ENCODE peak calls at places on chromosomes 13 and 19, in seven cellular contexts. One of them, this sample, is unnamed.

GRCh38 chr19:11987405-11988231 is 22.8 kb downstream of the ZNF763 start:
- DNase-seq in tibial artery: peak
- DNase-seq in heart right ventricle: peak
- DNase-seq in aorta: peak
- DNase-seq in coronary artery: peak
- DNase-seq in left ventricle myocardium inferior: peak
- DNase-seq in OCI-LY7: peak
- DNase-seq in this sample: peak

GRCh38 chr13:101144808-101145419 is 271.4 kb downstream of the NALCN start:
- DNase-seq in tibial artery: no peak
- DNase-seq in heart right ventricle: no peak
- DNase-seq in aorta: no peak
- DNase-seq in coronary artery: no peak
- DNase-seq in left ventricle myocardium inferior: no peak
- DNase-seq in OCI-LY7: peak
- DNase-seq in this sample: no peak

GRCh38 chr19:35549174-35549788 is 3.9 kb downstream of the TMEM147 start:
- DNase-seq in tibial artery: no peak
- DNase-seq in heart right ventricle: peak
- DNase-seq in aorta: no peak
- DNase-seq in coronary artery: no peak
- DNase-seq in left ventricle myocardium inferior: no peak
- DNase-seq in OCI-LY7: peak
- DNase-seq in this sample: peak

GRCh38 chr19:29690842-29691241 is 24.2 kb downstream of the C19orf12 start:
- DNase-seq in tibial artery: no peak
- DNase-seq in heart right ventricle: no peak
- DNase-seq in aorta: no peak
- DNase-seq in coronary artery: no peak
- DNase-seq in left ventricle myocardium inferior: no peak
- DNase-seq in OCI-LY7: peak
- DNase-seq in this sample: no peak

GRCh38 chr13:68066879-68067513 is 836.9 kb upstream of the PCDH9 start:
- DNase-seq in tibial artery: no peak
- DNase-seq in heart right ventricle: no peak
- DNase-seq in aorta: no peak
- DNase-seq in coronary artery: no peak
- DNase-seq in left ventricle myocardium inferior: no peak
- DNase-seq in OCI-LY7: no peak
- DNase-seq in this sample: no peak

GRCh38 chr13:33053397-33054066 is 37.3 kb downstream of the KL start:
- DNase-seq in tibial artery: no peak
- DNase-seq in heart right ventricle: no peak
- DNase-seq in aorta: no peak
- DNase-seq in coronary artery: no peak
- DNase-seq in left ventricle myocardium inferior: no peak
- DNase-seq in OCI-LY7: no peak
- DNase-seq in this sample: no peak

GRCh38 chr19:32017341-32017948 is 328.0 kb upstream of the ZNF507 start:
- DNase-seq in tibial artery: no peak
- DNase-seq in heart right ventricle: no peak
- DNase-seq in aorta: no peak
- DNase-seq in coronary artery: no peak
- DNase-seq in left ventricle myocardium inferior: no peak
- DNase-seq in OCI-LY7: no peak
- DNase-seq in this sample: no peak

GRCh38 chr19:45276284-45276687 is 25.2 kb downstream of the MARK4 start:
- DNase-seq in tibial artery: no peak
- DNase-seq in heart right ventricle: no peak
- DNase-seq in aorta: no peak
- DNase-seq in coronary artery: no peak
- DNase-seq in left ventricle myocardium inferior: no peak
- DNase-seq in OCI-LY7: peak
- DNase-seq in this sample: no peak

GRCh38 chr13:42108217-42108616 is 59.8 kb downstream of the DGKH start:
- DNase-seq in tibial artery: no peak
- DNase-seq in heart right ventricle: no peak
- DNase-seq in aorta: no peak
- DNase-seq in coronary artery: no peak
- DNase-seq in left ventricle myocardium inferior: no peak
- DNase-seq in OCI-LY7: no peak
- DNase-seq in this sample: no peak

GRCh38 chr13:46479691-46480090 is 73.3 kb upstream of the LRCH1 start:
- DNase-seq in tibial artery: no peak
- DNase-seq in heart right ventricle: no peak
- DNase-seq in aorta: no peak
- DNase-seq in coronary artery: no peak
- DNase-seq in left ventricle myocardium inferior: no peak
- DNase-seq in OCI-LY7: no peak
- DNase-seq in this sample: no peak

GRCh38 chr13:106161186-106161585 is 374.3 kb downstream of the EFNB2 start:
- DNase-seq in tibial artery: no peak
- DNase-seq in heart right ventricle: no peak
- DNase-seq in aorta: no peak
- DNase-seq in coronary artery: no peak
- DNase-seq in left ventricle myocardium inferior: no peak
- DNase-seq in OCI-LY7: no peak
- DNase-seq in this sample: no peak

GRCh38 chr19:12777217-12778019 is 2.1 kb upstream of the HOOK2 start:
- DNase-seq in tibial artery: peak
- DNase-seq in heart right ventricle: peak
- DNase-seq in aorta: peak
- DNase-seq in coronary artery: peak
- DNase-seq in left ventricle myocardium inferior: peak
- DNase-seq in OCI-LY7: peak
- DNase-seq in this sample: peak

GRCh38 chr19:50909240-50910070 is 1.7 kb downstream of the KLK4 start:
- DNase-seq in tibial artery: no peak
- DNase-seq in heart right ventricle: no peak
- DNase-seq in aorta: no peak
- DNase-seq in coronary artery: no peak
- DNase-seq in left ventricle myocardium inferior: no peak
- DNase-seq in OCI-LY7: peak
- DNase-seq in this sample: no peak

GRCh38 chr19:18940791-18941627 is at the start of gene HOMER3:
- DNase-seq in tibial artery: peak
- DNase-seq in heart right ventricle: peak
- DNase-seq in aorta: peak
- DNase-seq in coronary artery: peak
- DNase-seq in left ventricle myocardium inferior: peak
- DNase-seq in OCI-LY7: peak
- DNase-seq in this sample: peak

GRCh38 chr19:48121909-48122371 is 11.3 kb upstream of the PLA2G4C start:
- DNase-seq in tibial artery: no peak
- DNase-seq in heart right ventricle: no peak
- DNase-seq in aorta: no peak
- DNase-seq in coronary artery: no peak
- DNase-seq in left ventricle myocardium inferior: no peak
- DNase-seq in OCI-LY7: no peak
- DNase-seq in this sample: no peak

GRCh38 chr13:96540656-96541055 is 450.7 kb downstream of the HS6ST3 start:
- DNase-seq in tibial artery: no peak
- DNase-seq in heart right ventricle: no peak
- DNase-seq in aorta: no peak
- DNase-seq in coronary artery: no peak
- DNase-seq in left ventricle myocardium inferior: no peak
- DNase-seq in OCI-LY7: no peak
- DNase-seq in this sample: no peak

GRCh38 chr13:53778937-53779336 is 750.3 kb downstream of the OLFM4 start:
- DNase-seq in tibial artery: no peak
- DNase-seq in heart right ventricle: no peak
- DNase-seq in aorta: no peak
- DNase-seq in coronary artery: no peak
- DNase-seq in left ventricle myocardium inferior: no peak
- DNase-seq in OCI-LY7: no peak
- DNase-seq in this sample: no peak

GRCh38 chr19:7507884-7508283 is 8.0 kb upstream of the ZNF358 start:
- DNase-seq in tibial artery: peak
- DNase-seq in heart right ventricle: no peak
- DNase-seq in aorta: peak
- DNase-seq in coronary artery: peak
- DNase-seq in left ventricle myocardium inferior: peak
- DNase-seq in OCI-LY7: peak
- DNase-seq in this sample: peak

GRCh38 chr13:39364797-39365468 is 238.1 kb downstream of the LHFPL6 start:
- DNase-seq in tibial artery: no peak
- DNase-seq in heart right ventricle: no peak
- DNase-seq in aorta: no peak
- DNase-seq in coronary artery: no peak
- DNase-seq in left ventricle myocardium inferior: no peak
- DNase-seq in OCI-LY7: no peak
- DNase-seq in this sample: no peak

GRCh38 chr13:24230428-24231072 is 70.0 kb downstream of the SPATA13 start:
- DNase-seq in tibial artery: no peak
- DNase-seq in heart right ventricle: no peak
- DNase-seq in aorta: no peak
- DNase-seq in coronary artery: no peak
- DNase-seq in left ventricle myocardium inferior: no peak
- DNase-seq in OCI-LY7: no peak
- DNase-seq in this sample: no peak

GRCh38 chr13:78012046-78012445 is 93.4 kb upstream of the EDNRB start:
- DNase-seq in tibial artery: no peak
- DNase-seq in heart right ventricle: no peak
- DNase-seq in aorta: no peak
- DNase-seq in coronary artery: no peak
- DNase-seq in left ventricle myocardium inferior: no peak
- DNase-seq in OCI-LY7: no peak
- DNase-seq in this sample: no peak

GRCh38 chr19:36059180-36059910 is 4.6 kb downstream of the WDR62 start:
- DNase-seq in tibial artery: no peak
- DNase-seq in heart right ventricle: no peak
- DNase-seq in aorta: no peak
- DNase-seq in coronary artery: no peak
- DNase-seq in left ventricle myocardium inferior: no peak
- DNase-seq in OCI-LY7: no peak
- DNase-seq in this sample: no peak

GRCh38 chr13:34762312-34762711 is 179.8 kb upstream of the NBEA start:
- DNase-seq in tibial artery: no peak
- DNase-seq in heart right ventricle: no peak
- DNase-seq in aorta: no peak
- DNase-seq in coronary artery: no peak
- DNase-seq in left ventricle myocardium inferior: no peak
- DNase-seq in OCI-LY7: no peak
- DNase-seq in this sample: no peak

GRCh38 chr19:55441692-55442321 is 1.3 kb downstream of the SHISA7 start:
- DNase-seq in tibial artery: no peak
- DNase-seq in heart right ventricle: no peak
- DNase-seq in aorta: no peak
- DNase-seq in coronary artery: no peak
- DNase-seq in left ventricle myocardium inferior: no peak
- DNase-seq in OCI-LY7: no peak
- DNase-seq in this sample: no peak
- H3K27ac ChIP-seq in tibial artery: no peak
- H3K27ac ChIP-seq in heart right ventricle: no peak
- H3K27ac ChIP-seq in aorta: no peak
- H3K27ac ChIP-seq in coronary artery: no peak
- H3K27ac ChIP-seq in left ventricle myocardium inferior: no peak
- H3K27ac ChIP-seq in OCI-LY7: no peak
- H3K27ac ChIP-seq in this sample: no peak

DNA sequence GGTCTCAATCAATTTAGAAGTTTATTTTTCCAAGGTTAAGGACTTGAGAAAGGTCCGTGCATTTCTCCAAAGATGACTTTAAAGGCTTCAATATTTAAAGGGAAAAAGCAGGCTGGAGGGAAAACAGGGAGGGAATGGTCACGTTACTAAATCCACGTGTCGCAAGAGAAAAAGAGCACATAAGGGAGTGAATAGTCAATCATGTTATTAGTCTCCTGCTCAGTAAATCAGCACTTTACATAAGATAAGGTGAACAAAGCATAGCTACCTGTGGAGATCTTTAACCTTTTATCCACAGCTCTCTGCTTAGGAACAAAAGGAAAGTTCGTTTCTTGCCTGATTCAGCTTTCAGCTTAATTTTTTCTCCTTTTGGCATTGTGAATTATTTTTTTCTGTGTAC is 31.3 kb upstream of the LSM14A start:
- DNase-seq in tibial artery: no peak
- DNase-seq in heart right ventricle: no peak
- DNase-seq in aorta: no peak
- DNase-seq in coronary artery: no peak
- DNase-seq in left ventricle myocardium inferior: no peak
- DNase-seq in OCI-LY7: no peak
- DNase-seq in this sample: no peak
- H3K27ac ChIP-seq in tibial artery: no peak
- H3K27ac ChIP-seq in heart right ventricle: no peak
- H3K27ac ChIP-seq in aorta: no peak
- H3K27ac ChIP-seq in coronary artery: no peak
- H3K27ac ChIP-seq in left ventricle myocardium inferior: no peak
- H3K27ac ChIP-seq in OCI-LY7: no peak
- H3K27ac ChIP-seq in this sample: no peak

GRCh38 chr13:98473135-98473791 is 103.6 kb downstream of the STK24 start:
- DNase-seq in tibial artery: no peak
- DNase-seq in heart right ventricle: no peak
- DNase-seq in aorta: no peak
- DNase-seq in coronary artery: no peak
- DNase-seq in left ventricle myocardium inferior: no peak
- DNase-seq in OCI-LY7: no peak
- DNase-seq in this sample: no peak

GRCh38 chr13:98474292-98474691 is 102.6 kb downstream of the STK24 start:
- DNase-seq in tibial artery: peak
- DNase-seq in heart right ventricle: no peak
- DNase-seq in aorta: no peak
- DNase-seq in coronary artery: no peak
- DNase-seq in left ventricle myocardium inferior: no peak
- DNase-seq in OCI-LY7: no peak
- DNase-seq in this sample: no peak

GRCh38 chr13:98474761-98475160 is 102.1 kb downstream of the STK24 start:
- DNase-seq in tibial artery: peak
- DNase-seq in heart right ventricle: no peak
- DNase-seq in aorta: no peak
- DNase-seq in coronary artery: no peak
- DNase-seq in left ventricle myocardium inferior: no peak
- DNase-seq in OCI-LY7: no peak
- DNase-seq in this sample: no peak

GRCh38 chr13:98475521-98475920 is 101.4 kb downstream of the STK24 start:
- DNase-seq in tibial artery: no peak
- DNase-seq in heart right ventricle: no peak
- DNase-seq in aorta: no peak
- DNase-seq in coronary artery: no peak
- DNase-seq in left ventricle myocardium inferior: no peak
- DNase-seq in OCI-LY7: no peak
- DNase-seq in this sample: no peak

DNA sequence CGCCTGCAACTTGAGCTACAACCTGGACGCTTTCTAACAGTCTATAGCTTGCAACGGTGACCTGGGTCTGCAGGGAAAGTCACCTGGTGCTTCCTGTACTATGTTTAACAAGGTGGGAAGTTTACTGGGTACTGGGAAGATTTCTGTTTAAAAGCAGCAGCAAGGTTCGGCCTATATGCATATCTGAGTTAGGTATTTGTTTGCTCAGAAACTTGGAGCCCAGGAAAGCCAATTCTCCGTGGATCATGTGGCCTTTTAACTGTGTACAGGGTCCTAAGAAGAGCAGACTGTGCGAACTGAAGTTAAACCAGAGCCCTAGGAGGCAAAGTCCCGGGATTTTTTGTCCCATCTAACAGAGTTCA is 103.1 kb downstream of the STK24 start:
- DNase-seq in tibial artery: no peak
- DNase-seq in heart right ventricle: no peak
- DNase-seq in aorta: no peak
- DNase-seq in coronary artery: no peak
- DNase-seq in left ventricle myocardium inferior: no peak
- DNase-seq in OCI-LY7: no peak
- DNase-seq in this sample: no peak
- H3K27ac ChIP-seq in tibial artery: no peak
- H3K27ac ChIP-seq in heart right ventricle: no peak
- H3K27ac ChIP-seq in aorta: no peak
- H3K27ac ChIP-seq in coronary artery: no peak
- H3K27ac ChIP-seq in left ventricle myocardium inferior: peak
- H3K27ac ChIP-seq in OCI-LY7: no peak
- H3K27ac ChIP-seq in this sample: no peak

GRCh38 chr19:5125797-5126497 is 157.0 kb downstream of the KDM4B start:
- DNase-seq in tibial artery: no peak
- DNase-seq in heart right ventricle: no peak
- DNase-seq in aorta: no peak
- DNase-seq in coronary artery: no peak
- DNase-seq in left ventricle myocardium inferior: no peak
- DNase-seq in OCI-LY7: no peak
- DNase-seq in this sample: no peak
- H3K27ac ChIP-seq in tibial artery: peak
- H3K27ac ChIP-seq in heart right ventricle: no peak
- H3K27ac ChIP-seq in aorta: no peak
- H3K27ac ChIP-seq in coronary artery: peak
- H3K27ac ChIP-seq in left ventricle myocardium inferior: no peak
- H3K27ac ChIP-seq in OCI-LY7: no peak
- H3K27ac ChIP-seq in this sample: no peak

This sample was measured in SJSA1.